ENCODE peak calls at places on chromosomes 4 and X, in six cellular contexts. B is upper lobe of left lung, F is HCT116, D is K562, L is GM23338, U is GM12878. Q is an unnamed sample. For H3K36me3, the result is how much of the 10 kb centered on the place peaks cover.

GRCh38 chr4:173485164-173485563 is 44.9 kb downstream of the HAND2 start:
- ATAC-seq in U (no peak), L (no peak), B (no peak), D (no peak), F (no peak), Q (peak)

GRCh38 chr4:110184124-110184790 is 14.2 kb downstream of the ELOVL6 start:
- ATAC-seq in U (peak), L (peak), F (no peak), B (no peak), D (no peak), Q (no peak)

GRCh38 chrX:154540897-154541535 is 5.6 kb downstream of the G6PD start:
- ATAC-seq in L (no peak), F (no peak), D (peak), B (peak), U (no peak), Q (no peak)

GRCh38 chrX:39318497-39319343 is 517.5 kb downstream of the MID1IP1 start:
- ATAC-seq in F (no peak), D (no peak), B (no peak), L (no peak), U (no peak), Q (no peak)

GRCh38 chrX:41672643-41673042 is 16.1 kb upstream of the GPR34 start:
- ATAC-seq in F (no peak), L (no peak), B (no peak), U (peak), D (no peak), Q (no peak)

GRCh38 chr4:98625399-98625798 is 33.0 kb downstream of the TSPAN5 start:
- ATAC-seq in L (no peak), F (no peak), B (no peak), U (no peak), D (no peak), Q (no peak)

GRCh38 chr4:54840992-54841768 is 183.4 kb downstream of the KIT start:
- ATAC-seq in D (no peak), U (no peak), F (no peak), B (no peak), L (peak), Q (no peak)

GRCh38 chrX:10156199-10157031 is at the start of gene CLCN4:
- ATAC-seq in U (peak), B (peak), L (peak), F (peak), D (no peak), Q (peak)

GRCh38 chr4:124940387-124940786 is 227.9 kb upstream of the ANKRD50 start:
- ATAC-seq in U (no peak), F (peak), L (no peak), D (no peak), B (no peak), Q (peak)

GRCh38 chr4:167222098-167222497 is 12.2 kb downstream of the SPOCK3 start:
- ATAC-seq in F (no peak), L (no peak), B (no peak), D (no peak), U (peak), Q (no peak)

GRCh38 chr4:61572160-61572559 is 372.0 kb downstream of the ADGRL3 start:
- ATAC-seq in B (no peak), D (no peak), L (no peak), F (no peak), U (no peak), Q (no peak)

GRCh38 chrX:41236629-41237028 is 97.3 kb upstream of the DDX3X start:
- ATAC-seq in L (no peak), B (no peak), F (no peak), D (no peak), U (peak), Q (no peak)

GRCh38 chrX:47854474-47854873 is 17.8 kb downstream of the ZNF81 start:
- ATAC-seq in D (peak), L (peak), B (no peak), U (peak), F (no peak), Q (no peak)

GRCh38 chrX:122244080-122244479 is 940.0 kb upstream of the GRIA3 start:
- ATAC-seq in B (no peak), F (no peak), U (no peak), D (no peak), L (no peak), Q (no peak)

GRCh38 chr4:86977621-86978184 is 42.9 kb downstream of the AFF1 start:
- ATAC-seq in D (no peak), L (no peak), U (peak), B (peak), F (peak), Q (no peak)

GRCh38 chr4:89365375-89366170 is 58.0 kb upstream of the GPRIN3 start:
- ATAC-seq in U (no peak), L (no peak), D (no peak), B (no peak), F (no peak), Q (no peak)

GRCh38 chr4:170399894-170400293 is 310.1 kb upstream of the AADAT start:
- ATAC-seq in F (no peak), L (no peak), U (no peak), D (no peak), B (no peak), Q (no peak)

GRCh38 chrX:129577473-129577872 is 37.4 kb downstream of the OCRL start:
- ATAC-seq in F (no peak), D (peak), U (no peak), L (no peak), B (no peak), Q (peak)

GRCh38 chr4:173257732-173258717 is 76.1 kb downstream of the HMGB2 start:
- ATAC-seq in F (peak), L (peak), D (peak), B (peak), U (peak), Q (peak)

GRCh38 chrX:135436966-135437866 is 15.5 kb downstream of the SMIM10L2A start:
- ATAC-seq in L (no peak), U (no peak), D (no peak), B (no peak), F (no peak), Q (no peak)

GRCh38 chr4:161564230-161564834 is 599.5 kb downstream of the FSTL5 start:
- ATAC-seq in B (no peak), L (no peak), D (no peak), F (no peak), U (no peak), Q (no peak)

GRCh38 chr4:118964891-118965411 is 76.3 kb downstream of the SYNPO2 start:
- ATAC-seq in L (no peak), B (no peak), D (no peak), F (no peak), U (no peak), Q (no peak)

GRCh38 chr4:176443646-176444409 is 124.1 kb downstream of the SPCS3 start:
- ATAC-seq in D (no peak), B (no peak), L (no peak), U (no peak), F (peak), Q (no peak)

GRCh38 chr4:39319678-39320077 is 46.5 kb downstream of the RFC1 start:
- ATAC-seq in L (no peak), U (no peak), F (peak), D (no peak), B (no peak), Q (no peak)

GRCh38 chrX:84339507-84340364 is 151.7 kb upstream of the RPS6KA6 start:
- ATAC-seq in D (no peak), F (no peak), B (no peak), L (peak), U (peak), Q (no peak)

GRCh38 chr4:48785302-48785701 is 5.2 kb upstream of the FRYL start:
- ATAC-seq in F (no peak), L (no peak), D (no peak), B (no peak), U (no peak), Q (no peak)

GRCh38 chrX:155262970-155263754 is 1.1 kb downstream of the RAB39B start:
- ATAC-seq in F (no peak), B (no peak), U (peak), L (no peak), D (no peak), Q (no peak)

GRCh38 chr4:156665779-156666366 is 305.7 kb downstream of the PDGFC start:
- ATAC-seq in F (no peak), D (no peak), L (peak), U (peak), B (no peak), Q (no peak)

GRCh38 chrX:108018659-108019381 is 26.0 kb upstream of the VSIG1 start:
- ATAC-seq in D (no peak), F (no peak), B (no peak), L (no peak), U (no peak), Q (no peak)

GRCh38 chr4:26000274-26000950 is 86.4 kb downstream of the SMIM20 start:
- ATAC-seq in L (no peak), F (no peak), U (no peak), B (no peak), D (no peak), Q (no peak)

GRCh38 chr4:76758290-76758882 is 139.6 kb downstream of the SOWAHB start:
- ATAC-seq in F (peak), D (peak), B (peak), L (peak), U (peak), Q (no peak)

GRCh38 chr4:81796790-81797528 is 325.3 kb upstream of the RASGEF1B start:
- ATAC-seq in D (no peak), B (no peak), U (no peak), L (no peak), F (no peak), Q (no peak)

GRCh38 chr4:107069049-107069448 is 32.9 kb upstream of the DKK2 start:
- ATAC-seq in F (no peak), D (no peak), B (no peak), U (peak), L (no peak), Q (no peak)

GRCh38 chr4:78591404-78591803 is 39.8 kb downstream of the ANXA3 start:
- ATAC-seq in U (no peak), D (no peak), F (no peak), B (no peak), L (no peak), Q (no peak)

DNA sequence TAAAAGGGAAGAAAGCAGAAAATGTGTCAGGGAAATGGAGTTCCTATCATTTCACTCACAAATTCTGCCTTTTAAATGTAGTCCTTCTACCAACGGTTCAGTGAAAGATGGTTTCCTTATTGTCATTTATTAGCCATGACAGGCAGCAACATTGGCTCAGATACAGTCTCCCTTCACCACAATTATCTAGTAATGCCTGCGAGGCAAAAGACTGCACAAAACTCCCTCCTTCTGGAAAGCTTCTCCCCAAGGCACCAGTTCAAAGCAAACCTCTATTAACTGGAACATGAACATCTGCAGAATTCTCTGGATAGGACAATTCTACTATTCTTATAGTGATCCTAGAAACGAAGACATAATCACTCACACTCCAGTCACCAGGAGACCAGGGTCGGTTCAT is 28.3 kb downstream of the DCTD start:
- ATAC-seq in F (no peak), U (no peak), D (no peak), L (no peak), B (no peak), Q (no peak)
- H3K36me3 ChIP-seq in F (under half), U (under half), D (half or more), L (under half), B (under half), Q (half or more)

GRCh38 chr4:17707671-17708070 is 73.8 kb downstream of the FAM184B start:
- ATAC-seq in U (no peak), F (no peak), L (no peak), B (no peak), D (no peak), Q (no peak)

GRCh38 chr4:17704020-17704657 is 77.3 kb downstream of the FAM184B start:
- ATAC-seq in L (no peak), D (no peak), U (no peak), B (no peak), F (no peak), Q (no peak)

GRCh38 chr4:17701882-17702281 is 79.5 kb downstream of the FAM184B start:
- ATAC-seq in D (no peak), U (no peak), L (no peak), B (no peak), F (no peak), Q (no peak)

GRCh38 chr4:17702666-17703065 is 78.8 kb downstream of the FAM184B start:
- ATAC-seq in D (no peak), B (no peak), U (no peak), F (no peak), L (no peak), Q (no peak)

DNA sequence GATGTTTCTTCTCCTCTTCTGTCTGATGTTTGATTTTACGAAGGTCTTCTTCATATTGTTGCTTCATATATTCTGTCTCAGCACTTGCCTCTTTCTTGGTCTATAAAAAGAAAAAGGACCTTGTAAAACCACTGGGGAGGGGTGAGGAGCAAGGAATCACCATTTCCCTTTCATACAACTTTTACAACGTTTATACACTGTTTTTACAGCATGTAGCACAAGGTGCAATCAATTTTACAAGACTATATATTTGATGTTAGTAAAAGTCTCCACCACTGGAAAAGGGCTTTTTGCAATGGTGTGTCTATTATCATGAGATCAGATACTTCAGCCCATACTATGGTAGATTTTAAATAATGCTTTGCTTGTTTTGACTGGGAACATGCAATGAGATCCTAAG is 76.3 kb downstream of the FAM184B start:
- ATAC-seq in F (no peak), U (no peak), D (no peak), B (no peak), L (no peak), Q (no peak)
- TF ChIP-seq POLR2AphosphoS5 in F (no peak), U (no peak), D (no peak), B (no peak), L (no peak), Q (no peak)

GRCh38 chr4:1315838-1316536 is 26.3 kb downstream of the MAEA start:
- ATAC-seq in U (no peak), D (no peak), L (no peak), B (no peak), F (no peak), Q (no peak)

GRCh38 chr4:1312821-1313640 is 23.3 kb downstream of the MAEA start:
- ATAC-seq in F (no peak), L (no peak), B (no peak), U (no peak), D (no peak), Q (no peak)

GRCh38 chr4:1317177-1318045 is 27.7 kb downstream of the MAEA start:
- ATAC-seq in L (no peak), D (no peak), U (no peak), B (no peak), F (no peak), Q (no peak)

GRCh38 chr4:1316537-1317168 is 27.0 kb downstream of the MAEA start:
- ATAC-seq in D (no peak), U (no peak), B (no peak), L (no peak), F (no peak), Q (no peak)

GRCh38 chr4:1315306-1315705 is 25.6 kb downstream of the MAEA start:
- ATAC-seq in U (no peak), B (no peak), D (no peak), L (no peak), F (no peak), Q (no peak)
- H3K36me3 ChIP-seq in U (under half), B (under half), D (half or more), L (under half), F (under half), Q (under half)

GRCh38 chr4:168555437-168555836 is 58.6 kb downstream of the PALLD start:
- ATAC-seq in L (no peak), U (no peak), D (no peak), B (no peak), F (no peak), Q (no peak)

GRCh38 chr4:168560835-168561210 is 64.0 kb downstream of the PALLD start:
- ATAC-seq in L (no peak), F (peak), D (no peak), U (no peak), B (no peak), Q (no peak)

GRCh38 chr4:168557658-168558057 is 60.8 kb downstream of the PALLD start:
- ATAC-seq in L (no peak), U (peak), D (no peak), F (peak), B (no peak), Q (no peak)

GRCh38 chr4:168560184-168560834 is 63.5 kb downstream of the PALLD start:
- ATAC-seq in B (no peak), D (no peak), L (no peak), U (peak), F (peak), Q (no peak)

GRCh38 chr4:168558587-168558986 is 61.7 kb downstream of the PALLD start:
- ATAC-seq in F (peak), B (no peak), L (no peak), U (no peak), D (no peak), Q (peak)
- TF ChIP-seq POLR2AphosphoS5 in F (no peak), B (no peak), L (no peak), U (no peak), D (no peak), Q (no peak)

DNA sequence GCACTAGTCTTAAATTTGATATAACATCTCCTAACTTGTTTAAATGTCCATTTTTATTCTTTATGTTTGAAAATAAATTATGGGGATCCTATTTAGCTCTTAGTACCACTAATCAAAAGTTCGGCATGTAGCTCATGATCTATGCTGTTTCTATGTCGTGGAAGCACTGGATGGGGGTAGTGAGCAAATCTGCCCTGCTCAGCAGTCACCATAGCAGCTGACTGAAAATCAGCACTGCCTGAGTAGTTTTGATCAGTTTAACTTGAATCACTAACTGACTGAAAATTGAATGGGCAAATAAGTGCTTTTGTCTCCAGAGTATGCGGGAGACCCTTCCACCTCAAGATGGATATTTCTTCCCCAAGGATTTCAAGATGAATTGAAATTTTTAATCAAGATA is 27.6 kb downstream of the NUDT6 start:
- ATAC-seq in B (no peak), F (no peak), L (no peak), D (peak), U (no peak), Q (no peak)
- H3K36me3 ChIP-seq in B (under half), F (under half), L (under half), D (under half), U (under half), Q (under half)

GRCh38 chr4:151930372-151930771 is 169.6 kb upstream of the GATB start:
- ATAC-seq in F (no peak), U (peak), L (no peak), B (no peak), D (no peak), Q (no peak)

GRCh38 chr4:151933122-151933827 is 172.5 kb upstream of the GATB start:
- ATAC-seq in D (no peak), U (no peak), B (no peak), F (no peak), L (no peak), Q (no peak)

GRCh38 chr4:151934766-151935165 is 174.0 kb upstream of the GATB start:
- ATAC-seq in B (no peak), L (no peak), F (no peak), U (no peak), D (no peak), Q (no peak)

GRCh38 chr4:151928112-151928511 is 167.3 kb upstream of the GATB start:
- ATAC-seq in D (no peak), F (no peak), U (no peak), L (no peak), B (no peak), Q (no peak)

DNA sequence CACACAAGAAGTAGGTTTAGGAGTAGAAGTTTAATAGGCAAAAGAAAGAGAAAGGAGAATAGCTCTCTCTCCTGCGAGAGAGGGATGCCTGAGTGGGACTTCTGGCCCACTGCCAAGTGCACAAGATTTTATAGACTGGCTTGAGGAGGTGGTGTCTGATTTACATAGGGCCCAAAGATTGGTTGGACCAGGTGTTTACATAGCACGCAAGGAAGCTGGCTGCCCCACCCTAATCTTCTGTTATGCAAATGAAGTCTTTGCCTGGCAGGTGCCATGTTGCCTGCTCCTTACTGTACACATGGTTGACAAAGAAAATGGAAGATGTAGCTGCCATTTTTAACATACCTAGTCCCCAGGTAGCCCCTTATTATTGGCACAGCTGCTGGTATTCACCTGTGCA is 170.8 kb upstream of the GATB start:
- ATAC-seq in F (no peak), B (no peak), D (no peak), U (no peak), L (no peak), Q (no peak)
- TF ChIP-seq POLR2AphosphoS5 in F (no peak), B (no peak), D (no peak), U (no peak), L (no peak), Q (no peak)

GRCh38 chr4:2688697-2689096 is 67.4 kb downstream of the TNIP2 start:
- ATAC-seq in B (no peak), L (peak), U (no peak), D (no peak), F (no peak), Q (no peak)

GRCh38 chr4:2685541-2685940 is 70.6 kb downstream of the TNIP2 start:
- ATAC-seq in U (no peak), L (no peak), B (no peak), F (no peak), D (no peak), Q (no peak)

GRCh38 chr4:2688281-2688680 is 67.9 kb downstream of the TNIP2 start:
- ATAC-seq in D (no peak), U (no peak), B (no peak), F (no peak), L (no peak), Q (no peak)

GRCh38 chr4:2684486-2684885 is 71.7 kb downstream of the TNIP2 start:
- ATAC-seq in F (no peak), D (no peak), B (no peak), U (no peak), L (no peak), Q (no peak)

GRCh38 chr4:2686379-2687265 is 69.5 kb downstream of the TNIP2 start:
- ATAC-seq in L (no peak), D (no peak), B (no peak), U (no peak), F (no peak), Q (no peak)
- H3K36me3 ChIP-seq in L (under half), D (half or more), B (under half), U (under half), F (under half), Q (under half)

Q was measured in gastroesophageal sphincter.